ENCODE peak calls at places on chromosomes 3 and 15, in seven cellular contexts. I is sciatic nerve; L is iPS-NIHi11; M is NCI-H146; T is tibial artery; U is NCI-H774; Z is activated CD8-positive, alpha-beta memory T cell treated with anti-CD3 and anti-CD28 coated beads for 1 hour. W is an unnamed sample.

GRCh38 chr15:85407421-85408269 is 27.2 kb downstream of the AKAP13 start:
- DNase-seq in Z (no peak), U (no peak), M (no peak), T (no peak), L (no peak), I (no peak), W (no peak)

GRCh38 chr3:46090161-46090591 is 62.9 kb upstream of the XCR1 start:
- DNase-seq in Z (no peak), I (no peak), M (no peak), T (no peak), U (no peak), L (no peak), W (no peak)

GRCh38 chr15:32700501-32701150 is 17.2 kb upstream of the GREM1 start:
- DNase-seq in U (no peak), Z (no peak), I (no peak), T (no peak), M (no peak), L (no peak), W (no peak)

GRCh38 chr3:15812183-15812582 is 14.4 kb upstream of the ANKRD28 start:
- DNase-seq in M (peak; percentile 8), U (no peak), L (peak; percentile 13), T (no peak), Z (no peak), I (no peak), W (no peak)

GRCh38 chr3:126147147-126147931 is 33.0 kb downstream of the ALDH1L1 start:
- DNase-seq in T (no peak), L (peak; percentile 2), U (no peak), I (peak; percentile 35), M (no peak), Z (no peak), W (peak; percentile 62)

GRCh38 chr3:99943931-99944761 is 126.5 kb downstream of the CMSS1 start:
- DNase-seq in M (no peak), U (no peak), Z (no peak), I (no peak), L (no peak), T (peak; percentile 33), W (no peak)

GRCh38 chr15:99102332-99103235 is 2.3 kb upstream of the SYNM start:
- DNase-seq in I (peak; percentile 55), M (no peak), U (no peak), L (no peak), T (no peak), Z (no peak), W (peak; percentile 75)

GRCh38 chr3:121063628-121064027 is 155.6 kb downstream of the STXBP5L start:
- DNase-seq in Z (no peak), M (no peak), L (no peak), T (no peak), I (no peak), U (no peak), W (no peak)

GRCh38 chr3:161823910-161824309 is 327.3 kb downstream of the OTOL1 start:
- DNase-seq in T (no peak), L (no peak), U (no peak), I (no peak), Z (no peak), M (no peak), W (no peak)

GRCh38 chr15:51004103-51004536 is 90.6 kb downstream of the TNFAIP8L3 start:
- DNase-seq in U (no peak), L (peak; percentile 28), Z (no peak), T (no peak), M (no peak), I (no peak), W (no peak)

GRCh38 chr3:126758019-126758418 is 54.0 kb downstream of the CHCHD6 start:
- DNase-seq in L (no peak), M (peak; percentile 47), T (no peak), I (no peak), Z (no peak), U (peak; percentile 18), W (no peak)

GRCh38 chr3:72151465-72152238 is 366.7 kb upstream of the PROK2 start:
- DNase-seq in I (no peak), Z (no peak), T (no peak), M (no peak), U (no peak), L (no peak), W (no peak)

GRCh38 chr3:126005951-126006350 is 37.0 kb downstream of the ROPN1B start:
- DNase-seq in I (no peak), M (no peak), L (no peak), T (no peak), U (no peak), Z (no peak), W (no peak)

GRCh38 chr3:135736740-135737139 is 228.8 kb upstream of the PPP2R3A start:
- DNase-seq in Z (no peak), T (no peak), L (peak; percentile 43), I (no peak), U (peak; percentile 14), M (no peak), W (no peak)